ENCODE peak calls at places on chromosome 9, in four cellular contexts. Z, L, P and M are unnamed samples.

GRCh38 chr9:134434896-134435506 is 108.7 kb downstream of the RXRA start:
- DNase-seq in Z (peak; percentile 96), L (peak; percentile 94), P (peak; percentile 98), M (peak; percentile 88)

GRCh38 chr9:71250626-71251025 is 129.2 kb upstream of the TRPM3 start:
- DNase-seq in Z (no peak), L (no peak), P (no peak), M (no peak)

GRCh38 chr9:93309889-93310425 is 126.0 kb downstream of the WNK2 start:
- DNase-seq in Z (no peak), L (no peak), P (no peak), M (no peak)

GRCh38 chr9:133351908-133352634 is 4.1 kb downstream of the RPL7A start:
- DNase-seq in Z (no peak), L (peak; percentile 48), P (no peak), M (no peak)

GRCh38 chr9:122865300-122865699 is 36.9 kb upstream of the PDCL start:
- DNase-seq in Z (no peak), L (peak; percentile 47), P (no peak), M (no peak)

GRCh38 chr9:31807574-31808256 is 576.7 kb upstream of the ACO1 start:
- DNase-seq in Z (no peak), L (no peak), P (no peak), M (peak; percentile 67)

GRCh38 chr9:110545705-110546104 is 33.8 kb downstream of the SVEP1 start:
- DNase-seq in Z (no peak), L (no peak), P (no peak), M (no peak)

GRCh38 chr9:135906291-135907005 is 898 bp downstream of the CAMSAP1 start:
- DNase-seq in Z (no peak), L (peak; percentile 65), P (no peak), M (peak; percentile 89)

GRCh38 chr9:72362118-72362531 is 2.9 kb downstream of the ZFAND5 start:
- DNase-seq in Z (no peak), L (peak; percentile 42), P (no peak), M (no peak)

GRCh38 chr9:135607401-135608293 is 31.7 kb downstream of the GLT6D1 start:
- DNase-seq in Z (no peak), L (no peak), P (peak; percentile 89), M (peak; percentile 65)

GRCh38 chr9:136607334-136607919 is 55.3 kb upstream of the EGFL7 start:
- DNase-seq in Z (no peak), L (no peak), P (no peak), M (no peak)

GRCh38 chr9:27365977-27366376 is 69.0 kb upstream of the EQTN start:
- DNase-seq in Z (no peak), L (no peak), P (no peak), M (no peak)

GRCh38 chr9:121771851-121772599 is 120.6 kb downstream of the DAB2IP start:
- DNase-seq in Z (no peak), L (no peak), P (no peak), M (peak; percentile 72)

GRCh38 chr9:132651259-132651658 is 18.5 kb downstream of the DDX31 start:
- DNase-seq in Z (no peak), L (peak; percentile 22), P (no peak), M (no peak)

GRCh38 chr9:138046641-138047301 is 169.2 kb downstream of the CACNA1B start:
- DNase-seq in Z (peak; percentile 48), L (no peak), P (no peak), M (peak; percentile 60)

GRCh38 chr9:108552459-108553040 is 303.2 kb downstream of the ACTL7B start:
- DNase-seq in Z (no peak), L (no peak), P (peak; percentile 82), M (no peak)

GRCh38 chr9:91033270-91033669 is 231.7 kb downstream of the SYK start:
- DNase-seq in Z (peak; percentile 31), L (no peak), P (peak; percentile 82), M (no peak)

GRCh38 chr9:91273853-91274552 is 87.7 kb downstream of the AUH start:
- DNase-seq in Z (no peak), L (peak; percentile 32), P (no peak), M (no peak)

GRCh38 chr9:15219511-15219910 is 87.5 kb downstream of the TTC39B start:
- DNase-seq in Z (no peak), L (no peak), P (no peak), M (no peak)

GRCh38 chr9:3035594-3036389 is 191.9 kb upstream of the PUM3 start:
- DNase-seq in Z (no peak), L (no peak), P (no peak), M (no peak)

GRCh38 chr9:101536351-101536750 is 2.7 kb downstream of the RNF20 start:
- DNase-seq in Z (no peak), L (no peak), P (no peak), M (no peak)

GRCh38 chr9:4788703-4789102 is 4.0 kb upstream of the RCL1 start:
- DNase-seq in Z (no peak), L (no peak), P (no peak), M (no peak)

DNA sequence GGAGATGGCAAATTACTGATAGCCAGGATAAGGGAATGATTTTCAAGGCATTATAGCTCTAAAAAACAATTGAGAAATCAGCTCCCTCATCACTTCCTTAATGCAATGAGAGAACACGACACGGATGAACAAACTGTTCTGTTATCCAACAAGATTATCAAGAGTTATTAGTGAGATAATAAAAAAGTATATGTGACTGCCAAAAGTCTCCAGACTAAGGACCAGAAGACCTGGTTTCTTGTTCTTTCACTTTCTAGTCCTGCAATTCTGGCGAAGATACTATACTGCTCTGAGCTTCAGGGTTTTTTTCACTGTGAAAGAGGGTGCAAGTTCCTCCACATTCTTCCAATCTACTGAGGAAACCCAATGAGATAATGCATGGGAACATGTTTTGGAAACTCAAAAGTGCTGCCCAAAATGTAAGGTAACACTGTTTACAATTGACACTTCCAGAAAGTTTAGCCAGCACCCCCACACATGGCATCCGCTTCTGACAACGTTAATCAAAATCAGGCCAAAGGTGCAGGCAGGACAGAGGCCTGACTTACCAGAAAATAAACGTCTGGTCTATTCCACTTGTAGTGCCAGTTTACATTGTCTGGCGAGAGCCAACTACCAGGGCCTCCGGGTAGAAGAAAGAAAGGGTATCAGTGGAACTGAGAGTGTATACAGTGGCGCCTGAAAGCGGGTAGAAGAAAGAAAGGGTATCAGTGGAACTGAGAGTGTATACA is 254.3 kb downstream of the DOCK8 start:
- DNase-seq in Z (no peak), L (no peak), P (no peak), M (no peak)
- TF ChIP-seq POLR2AphosphoS5 in Z (no peak), L (no peak), P (no peak), M (no peak)

GRCh38 chr9:88183798-88184495 is 45.7 kb upstream of the SPATA31C2 start:
- DNase-seq in Z (no peak), L (no peak), P (peak; percentile 29), M (no peak)

GRCh38 chr9:88189371-88189770 is 51.1 kb upstream of the SPATA31C2 start:
- DNase-seq in Z (no peak), L (no peak), P (no peak), M (no peak)

GRCh38 chr9:88187631-88188030 is 49.4 kb upstream of the SPATA31C2 start:
- DNase-seq in Z (no peak), L (no peak), P (peak; percentile 4), M (no peak)

GRCh38 chr9:88184986-88185385 is 46.7 kb upstream of the SPATA31C2 start:
- DNase-seq in Z (no peak), L (no peak), P (peak; percentile 53), M (no peak)

GRCh38 chr9:88186495-88187110 is 48.3 kb upstream of the SPATA31C2 start:
- DNase-seq in Z (no peak), L (no peak), P (peak; percentile 85), M (no peak)
- H3K4me3 ChIP-seq in Z (no peak overlapping the region), L (no peak overlapping the region), P (no peak overlapping the region), M (no peak overlapping the region)

DNA sequence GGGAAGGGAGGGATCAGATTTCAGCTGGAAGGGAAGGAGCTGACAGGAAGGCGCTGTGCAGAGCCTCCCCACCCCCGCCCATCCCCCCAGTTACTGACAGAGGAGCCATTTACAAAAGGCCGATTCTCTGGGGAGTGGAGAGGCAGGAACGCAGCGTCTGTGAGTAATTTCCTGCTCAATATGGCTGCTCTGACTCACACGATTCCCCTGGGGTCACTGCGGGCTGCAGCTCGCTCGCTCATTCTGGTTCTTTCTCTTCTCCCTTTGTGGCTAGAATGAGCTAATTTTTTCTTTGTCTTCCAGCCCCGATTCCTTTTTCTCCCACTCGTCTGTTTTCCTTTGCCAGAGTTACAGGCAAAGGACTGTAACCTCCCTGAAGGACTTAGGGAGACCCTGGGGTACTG is 28.8 kb downstream of the PTPA start:
- DNase-seq in Z (peak; percentile 96), L (peak; percentile 98), P (peak; percentile 99), M (peak; percentile 91)
- TF ChIP-seq POLR2AphosphoS5 in Z (peak; percentile 33), L (peak; percentile 98), P (peak; percentile 94), M (peak; percentile 88)

GRCh38 chr9:130263601-130264413 is 1.8 kb upstream of the HMCN2 start:
- DNase-seq in Z (peak; percentile 40), L (no peak), P (no peak), M (peak; percentile 43)

GRCh38 chr9:130262771-130263170 is 2.8 kb upstream of the HMCN2 start:
- DNase-seq in Z (no peak), L (no peak), P (no peak), M (peak; percentile 29)

GRCh38 chr9:130266236-130267098 is 907 bp downstream of the HMCN2 start:
- DNase-seq in Z (peak; percentile 49), L (no peak), P (no peak), M (peak; percentile 28)

GRCh38 chr9:130265431-130266235 is at the start of gene HMCN2:
- DNase-seq in Z (peak; percentile 59), L (no peak), P (no peak), M (peak; percentile 47)

GRCh38 chr9:130264414-130265350 is 878 bp upstream of the HMCN2 start:
- DNase-seq in Z (peak; percentile 55), L (no peak), P (no peak), M (peak; percentile 48)
- H3K4me3 ChIP-seq in Z (no peak overlapping the region), L (no peak overlapping the region), P (peak overlapping the region; percentile 57), M (no peak overlapping the region)